ENCODE peak calls at places on chromosome 2, in five cellular contexts. C is right cardiac atrium, A is astrocyte, K is adrenal gland, W is neural progenitor cell. I is an unnamed sample. For H3K9me3, the result is how much of the 10 kb centered on the place peaks cover.

GRCh38 chr2:196413821-196414274 is 225.7 kb upstream of the CCDC150 start:
- DNase-seq in C (no peak), A (no peak), K (no peak), W (no peak), I (no peak)

GRCh38 chr2:198162276-198162675 is 357.9 kb downstream of the PLCL1 start:
- DNase-seq in C (no peak), A (no peak), K (no peak), W (no peak), I (no peak)

GRCh38 chr2:11698009-11698922 is 28.3 kb upstream of the NTSR2 start:
- DNase-seq in C (peak), A (peak), K (no peak), W (no peak), I (no peak)

GRCh38 chr2:95320986-95321767 is 24.0 kb downstream of the KCNIP3 start:
- DNase-seq in C (no peak), A (no peak), K (no peak), W (no peak), I (no peak)

GRCh38 chr2:168118733-168119518 is 128.5 kb downstream of the STK39 start:
- DNase-seq in C (no peak), A (peak), K (peak), W (peak), I (no peak)

GRCh38 chr2:5020451-5020850 is 671.7 kb upstream of the SOX11 start:
- DNase-seq in C (no peak), A (no peak), K (no peak), W (no peak), I (no peak)

GRCh38 chr2:178152977-178153376 is 40.7 kb downstream of the RBM45 start:
- DNase-seq in C (no peak), A (no peak), K (no peak), W (no peak), I (no peak)

GRCh38 chr2:222440670-222441422 is 16.5 kb downstream of the SGPP2 start:
- DNase-seq in C (no peak), A (peak), K (peak), W (no peak), I (no peak)

GRCh38 chr2:234495801-234496441 is 960 bp downstream of the ARL4C start:
- DNase-seq in C (peak), A (peak), K (peak), W (peak), I (no peak)

GRCh38 chr2:216838146-216838545 is 21.7 kb downstream of the TNP1 start:
- DNase-seq in C (peak), A (peak), K (no peak), W (no peak), I (no peak)

GRCh38 chr2:151291224-151291623 is 1.8 kb upstream of the NMI start:
- DNase-seq in C (no peak), A (no peak), K (no peak), W (no peak), I (no peak)

GRCh38 chr2:25409044-25409443 is 67.3 kb upstream of the DNMT3A start:
- DNase-seq in C (no peak), A (no peak), K (no peak), W (no peak), I (no peak)

GRCh38 chr2:25411281-25411680 is 69.6 kb upstream of the DNMT3A start:
- DNase-seq in C (no peak), A (no peak), K (peak), W (no peak), I (no peak)

GRCh38 chr2:25411753-25412152 is 70.0 kb upstream of the DNMT3A start:
- DNase-seq in C (no peak), A (no peak), K (no peak), W (no peak), I (no peak)

GRCh38 chr2:25409468-25409867 is 67.7 kb upstream of the DNMT3A start:
- DNase-seq in C (no peak), A (no peak), K (no peak), W (no peak), I (no peak)

GRCh38 chr2:25410370-25410769 is 68.6 kb upstream of the DNMT3A start:
- DNase-seq in C (no peak), A (no peak), K (no peak), W (no peak), I (no peak)
- H3K4me3 ChIP-seq in C (no peak), A (no peak), K (no peak), W (no peak), I (no peak)

DNA sequence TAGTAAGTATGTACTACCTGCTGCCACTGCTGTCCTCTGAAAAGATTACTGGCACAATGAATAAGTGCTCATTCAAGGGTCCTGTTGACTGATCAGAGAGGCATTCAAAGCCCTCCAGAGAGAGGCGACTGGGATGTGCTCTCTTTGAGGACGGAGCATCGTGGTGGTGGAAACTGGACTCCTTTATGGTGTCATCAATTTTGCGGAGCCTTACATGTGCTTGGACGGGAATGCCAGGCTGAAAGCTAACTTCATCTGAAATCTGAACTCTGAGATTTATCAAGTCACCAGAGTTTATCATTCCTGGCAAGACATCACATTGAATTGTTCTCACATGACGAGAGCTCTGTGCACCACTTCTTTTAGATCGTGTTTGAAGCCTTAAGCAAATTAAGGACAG is 138.2 kb downstream of the NCK2 start:
- DNase-seq in C (no peak), A (no peak), K (no peak), W (no peak), I (no peak)
- H3K9me3 ChIP-seq in C (under half), A (under half), K (under half), W (under half), I (under half)

GRCh38 chr2:46979611-46980010 is 64.0 kb upstream of the MCFD2 start:
- DNase-seq in C (no peak), A (no peak), K (no peak), W (no peak), I (no peak)

GRCh38 chr2:46976556-46976955 is 61.0 kb upstream of the MCFD2 start:
- DNase-seq in C (no peak), A (no peak), K (no peak), W (no peak), I (no peak)

GRCh38 chr2:46977899-46978298 is 62.3 kb upstream of the MCFD2 start:
- DNase-seq in C (no peak), A (no peak), K (no peak), W (no peak), I (no peak)

GRCh38 chr2:46977266-46977665 is 61.7 kb upstream of the MCFD2 start:
- DNase-seq in C (no peak), A (no peak), K (no peak), W (no peak), I (no peak)

GRCh38 chr2:46978696-46979095 is 63.1 kb upstream of the MCFD2 start:
- DNase-seq in C (no peak), A (no peak), K (no peak), W (no peak), I (no peak)
- H3K4me3 ChIP-seq in C (no peak), A (no peak), K (no peak), W (no peak), I (no peak)

DNA sequence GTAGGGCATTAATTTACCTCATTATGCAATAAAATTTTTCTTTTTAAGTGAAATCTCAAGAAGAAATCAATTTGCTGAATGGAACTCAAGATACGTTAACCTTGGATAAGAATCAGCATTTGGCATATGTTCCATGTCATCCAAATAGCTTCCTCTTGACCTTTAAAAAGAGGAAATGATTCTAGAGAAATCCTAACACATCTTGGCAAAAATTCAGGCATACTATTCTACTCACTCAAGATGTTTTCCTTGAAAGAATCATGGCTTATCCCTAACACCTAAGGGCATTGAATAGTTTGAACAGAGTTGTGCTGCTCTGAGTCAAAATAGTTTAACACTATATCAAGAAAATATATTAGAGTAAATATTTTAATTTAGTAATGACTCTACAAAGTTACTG is 678.0 kb downstream of the EPHA4 start:
- DNase-seq in C (no peak), A (peak), K (no peak), W (no peak), I (no peak)
- H3K9me3 ChIP-seq in C (under half), A (under half), K (under half), W (under half), I (under half)

DNA sequence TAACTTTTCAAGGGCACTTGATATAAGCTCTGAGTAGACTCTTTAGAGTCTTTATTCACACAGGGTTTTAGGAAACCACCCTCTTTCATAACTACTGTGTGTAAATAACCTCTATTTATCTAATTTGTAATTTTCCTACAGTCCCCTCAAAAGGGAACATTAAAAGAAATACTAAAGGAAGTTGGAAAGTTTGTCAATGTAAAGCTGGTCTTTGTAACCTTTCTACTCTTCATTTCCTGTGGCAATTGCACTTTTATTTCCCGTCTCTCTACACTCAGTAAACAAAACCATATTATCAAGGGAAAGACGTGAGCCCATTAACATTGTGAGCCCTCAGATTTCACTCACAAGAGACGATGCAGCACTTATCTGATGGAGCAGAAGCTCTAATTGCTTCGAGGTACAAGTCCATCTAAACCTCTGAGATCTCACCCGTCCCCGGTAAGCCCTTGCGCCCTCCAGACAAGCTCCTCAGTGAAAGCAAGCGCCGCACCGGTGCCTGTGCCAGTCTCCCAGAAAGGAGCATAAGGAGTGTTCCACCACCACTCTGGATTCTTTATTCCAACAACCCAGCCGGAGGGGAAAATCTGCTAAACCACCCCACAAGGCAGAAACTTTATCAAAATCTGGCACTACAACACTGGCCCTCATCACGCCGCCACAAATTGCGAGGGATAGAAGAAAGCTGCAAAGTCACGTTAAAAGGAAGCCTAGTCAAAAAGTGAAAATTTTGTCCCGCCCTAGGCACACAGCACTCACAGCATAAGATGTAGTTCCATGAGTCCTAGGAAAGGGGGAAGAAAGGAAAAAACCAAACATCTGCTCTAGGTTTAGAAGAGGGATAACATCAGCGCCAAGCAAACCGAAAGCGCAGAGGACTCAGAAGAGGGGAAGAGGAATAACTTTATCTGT is 906 bp upstream of the HOXD1 start:
- DNase-seq in C (no peak), A (no peak), K (no peak), W (peak), I (no peak)
- H3K4me3 ChIP-seq in C (peak), A (peak), K (peak), W (peak), I (peak)

GRCh38 chr2:83058683-83059082 is 1400.4 kb downstream of the SUCLG1 start:
- DNase-seq in C (no peak), A (no peak), K (no peak), W (no peak), I (no peak)

GRCh38 chr2:83069724-83070123 is 1389.4 kb downstream of the SUCLG1 start:
- DNase-seq in C (no peak), A (peak), K (no peak), W (no peak), I (peak)

GRCh38 chr2:83067947-83068346 is 1391.1 kb downstream of the SUCLG1 start:
- DNase-seq in C (no peak), A (no peak), K (no peak), W (no peak), I (no peak)

GRCh38 chr2:83068706-83069105 is 1390.4 kb downstream of the SUCLG1 start:
- DNase-seq in C (no peak), A (peak), K (no peak), W (no peak), I (no peak)

DNA sequence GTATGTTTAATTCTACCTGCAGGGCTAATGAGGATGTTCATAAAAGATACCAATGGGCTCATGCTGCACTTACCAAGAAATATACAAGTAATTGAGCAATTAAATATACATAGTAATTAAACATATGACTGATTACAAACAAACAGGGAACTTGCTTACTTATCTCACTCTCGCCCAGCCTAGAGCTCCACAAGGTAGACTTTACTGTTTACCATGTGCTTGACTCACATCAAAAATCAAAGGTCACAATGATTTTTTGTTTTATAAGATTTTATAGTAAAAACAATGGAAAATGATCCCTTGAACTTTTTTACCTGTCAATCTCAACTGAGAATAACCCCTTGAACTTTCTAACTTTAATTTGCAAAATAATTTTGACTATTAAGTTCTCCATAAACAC is 1395.1 kb downstream of the SUCLG1 start:
- DNase-seq in C (no peak), A (no peak), K (no peak), W (no peak), I (no peak)
- H3K9me3 ChIP-seq in C (under half), A (under half), K (under half), W (under half), I (under half)